ENCODE peak calls at places on chromosomes 7 and 10, in eight cellular contexts. N is effector memory CD4-positive, alpha-beta T cell; I is left ventricle myocardium superior; G is Calu3; Z is nucleus accumbens; R is activated T-helper 1 cell treated with Interleukin-2 at 50 U/mL for 16 hours; Y is Peyer's patch; S is T-helper 9 cell. W is an unnamed sample.

GRCh38 chr10:91103384-91104184 is 116.9 kb upstream of the PCGF5 start:
- DNase-seq in I (no peak), R (no peak), N (no peak), Z (no peak), Y (no peak), G (no peak), S (no peak), W (no peak)

GRCh38 chr7:28005075-28005847 is 175.3 kb downstream of the JAZF1 start:
- DNase-seq in N (no peak), G (no peak), R (no peak), Y (no peak), S (no peak), Z (no peak), I (peak), W (no peak)

GRCh38 chr7:55568613-55569268 is 3.6 kb downstream of the VOPP1 start:
- DNase-seq in R (no peak), N (no peak), I (no peak), G (no peak), S (no peak), Y (no peak), Z (no peak), W (no peak)

GRCh38 chr7:376306-376969 is 86.5 kb downstream of the FOXL3 start:
- DNase-seq in R (no peak), I (peak), Z (no peak), Y (peak), N (no peak), S (no peak), G (no peak), W (peak)

GRCh38 chr7:3013975-3014792 is 29.5 kb downstream of the CARD11 start:
- DNase-seq in Z (no peak), Y (no peak), I (peak), R (no peak), G (no peak), N (no peak), S (no peak), W (no peak)

GRCh38 chr10:13709931-13710690 is 123.3 kb downstream of the PRPF18 start:
- DNase-seq in Z (peak), R (no peak), N (no peak), G (no peak), S (no peak), I (peak), Y (no peak), W (no peak)

GRCh38 chr7:132683967-132684690 is 107.9 kb upstream of the PLXNA4 start:
- DNase-seq in Z (no peak), Y (no peak), N (no peak), I (no peak), R (no peak), G (no peak), S (no peak), W (no peak)

GRCh38 chr7:88681682-88682081 is 77.8 kb upstream of the ZNF804B start:
- DNase-seq in R (no peak), N (no peak), G (no peak), Z (no peak), I (no peak), Y (no peak), S (no peak), W (no peak)

GRCh38 chr7:108358553-108358952 is 97.7 kb downstream of the NRCAM start:
- DNase-seq in N (no peak), R (no peak), I (no peak), S (no peak), Y (no peak), G (peak), Z (no peak), W (no peak)

GRCh38 chr10:97880109-97880508 is 30.5 kb downstream of the GOLGA7B start:
- DNase-seq in G (no peak), R (no peak), Z (no peak), Y (peak), I (no peak), S (no peak), N (no peak), W (no peak)

GRCh38 chr7:74272305-74273038 is 16.7 kb upstream of the CLIP2 start:
- DNase-seq in S (no peak), Y (no peak), I (peak), N (no peak), G (peak), Z (peak), R (no peak), W (peak)

GRCh38 chr7:136549756-136550155 is 318.7 kb upstream of the CHRM2 start:
- DNase-seq in Y (no peak), N (no peak), Z (no peak), G (no peak), S (no peak), R (no peak), I (no peak), W (no peak)

GRCh38 chr10:12556057-12556456 is 206.7 kb downstream of the CAMK1D start:
- DNase-seq in S (no peak), N (no peak), Y (no peak), G (no peak), Z (no peak), R (no peak), I (no peak), W (no peak)

GRCh38 chr10:44478040-44478439 is 93.1 kb upstream of the CXCL12 start:
- DNase-seq in Z (no peak), S (no peak), N (no peak), G (no peak), R (no peak), Y (no peak), I (no peak), W (no peak)

GRCh38 chr7:45704683-45705016 is 130.5 kb downstream of the ADCY1 start:
- DNase-seq in G (no peak), I (no peak), S (no peak), N (no peak), R (no peak), Z (no peak), Y (no peak), W (no peak)

GRCh38 chr10:13485623-13486022 is 43.2 kb downstream of the BEND7 start:
- DNase-seq in R (no peak), S (no peak), Z (no peak), I (no peak), G (no peak), Y (no peak), N (no peak), W (no peak)

GRCh38 chr7:111107989-111108388 is 17.1 kb downstream of the LRRN3 start:
- DNase-seq in R (no peak), G (no peak), Y (no peak), I (no peak), N (no peak), Z (no peak), S (no peak), W (no peak)

GRCh38 chr7:132394283-132395003 is 181.8 kb downstream of the PLXNA4 start:
- DNase-seq in I (no peak), N (no peak), G (no peak), Z (no peak), S (no peak), R (no peak), Y (no peak), W (no peak)

GRCh38 chr10:77811831-77812430 is 114.6 kb downstream of the DLG5 start:
- DNase-seq in Z (no peak), N (no peak), I (no peak), G (no peak), S (no peak), R (no peak), Y (no peak), W (no peak)

GRCh38 chr7:2860627-2861133 is 16.6 kb upstream of the GNA12 start:
- DNase-seq in N (no peak), R (no peak), G (peak), Y (no peak), I (no peak), S (no peak), Z (no peak), W (no peak)

GRCh38 chr7:129768614-129769399 is 157.3 kb downstream of the NRF1 start:
- DNase-seq in S (no peak), N (no peak), G (no peak), I (no peak), R (no peak), Y (peak), Z (no peak), W (no peak)

GRCh38 chr7:24880886-24881285 is 99.1 kb downstream of the OSBPL3 start:
- DNase-seq in Y (no peak), N (no peak), I (no peak), G (no peak), S (no peak), R (no peak), Z (no peak), W (no peak)